ENCODE peak calls at places on chromosomes 2 and 18, in five cellular contexts. D is stimulated activated CD4-positive, alpha-beta T cell treated with anti-CD3 and anti-CD28 coated beads, Interleukin-15, amount 100 ng/mL, for 1 hour; F is GM03348; J is ELR; P is iris pigment epithelial cell. Q is an unnamed sample.

GRCh38 chr2:204655101-204655500 is 109.8 kb downstream of the PARD3B start:
- DNase-seq in P (peak; percentile 69), D (no peak), F (peak; percentile 48), J (no peak), Q (no peak)

GRCh38 chr2:182868423-182868822 is 2.0 kb upstream of the FRZB start:
- DNase-seq in D (no peak), P (no peak), J (no peak), F (no peak), Q (no peak)

GRCh38 chr2:230068658-230069080 is at the start of gene SLC16A14:
- DNase-seq in D (no peak), F (no peak), J (peak; percentile 52), P (peak; percentile 64), Q (no peak)

GRCh38 chr18:76823574-76823973 is 1.2 kb downstream of the ZNF236 start:
- DNase-seq in J (no peak), D (no peak), P (no peak), F (no peak), Q (no peak)

GRCh38 chr18:12657849-12658829 is at the start of gene SPIRE1:
- DNase-seq in F (peak; percentile 92), J (peak; percentile 77), P (peak; percentile 47), D (no peak), Q (peak; percentile 95)

GRCh38 chr2:12043131-12043530 is 296.7 kb downstream of the LPIN1 start:
- DNase-seq in F (no peak), J (no peak), P (peak; percentile 21), D (no peak), Q (no peak)

GRCh38 chr2:217637268-217637615 is 365.6 kb downstream of the TNS1 start:
- DNase-seq in P (no peak), F (no peak), D (no peak), J (no peak), Q (no peak)

GRCh38 chr18:39685303-39685902 is 2119.8 kb upstream of the CELF4 start:
- DNase-seq in D (no peak), J (no peak), P (no peak), F (no peak), Q (no peak)

GRCh38 chr2:12791906-12792305 is 75.2 kb downstream of the TRIB2 start:
- DNase-seq in D (no peak), P (no peak), F (no peak), J (no peak), Q (no peak)

GRCh38 chr2:74414913-74415761 is 6.3 kb downstream of the C2orf81 start:
- DNase-seq in J (peak; percentile 25), P (peak; percentile 42), D (no peak), F (peak; percentile 71), Q (peak; percentile 56)

GRCh38 chr2:100283724-100284501 is 38.4 kb downstream of the LONRF2 start:
- DNase-seq in J (peak; percentile 37), P (no peak), D (no peak), F (no peak), Q (peak; percentile 40)

GRCh38 chr2:38539086-38539485 is 63.6 kb downstream of the HNRNPLL start:
- DNase-seq in D (no peak), J (no peak), P (no peak), F (no peak), Q (no peak)

GRCh38 chr2:8378016-8378810 is 303.6 kb upstream of the ID2 start:
- DNase-seq in J (no peak), F (no peak), P (no peak), D (no peak), Q (no peak)

GRCh38 chr2:163574309-163574708 is 161.5 kb downstream of the FIGN start:
- DNase-seq in P (no peak), D (no peak), F (no peak), J (no peak), Q (no peak)

GRCh38 chr2:10773841-10774341 is 38.7 kb downstream of the PDIA6 start:
- DNase-seq in F (no peak), D (no peak), P (no peak), J (no peak), Q (peak; percentile 45)

GRCh38 chr2:6909431-6910385 is 7.5 kb upstream of the RNF144A start:
- DNase-seq in F (no peak), P (peak; percentile 47), D (no peak), J (no peak), Q (no peak)